ENCODE peak calls at places on chromosomes 1 and 21, in nine cellular contexts. X is fibroblast of lung, Z is OCI-LY7, E is cardiac muscle cell, K is astrocyte of the spinal cord, L is mesothelial cell of epicardium, H is A549, D is natural killer cell, U is astrocyte. N is an unnamed sample.

GRCh38 chr1:221430133-221430960 is 311.5 kb downstream of the DUSP10 start:
- DNase-seq in X (peak), Z (no peak), K (no peak), D (no peak), E (no peak), U (peak), L (no peak), H (no peak), N (no peak)

GRCh38 chr1:221801773-221802516 is 60.1 kb upstream of the DUSP10 start:
- DNase-seq in H (peak), D (no peak), E (no peak), L (no peak), Z (no peak), K (peak), U (peak), X (peak), N (no peak)

GRCh38 chr1:55993608-55994251 is 585.6 kb downstream of the PLPP3 start:
- DNase-seq in D (no peak), X (no peak), Z (no peak), K (no peak), H (no peak), U (no peak), L (no peak), E (no peak), N (no peak)

GRCh38 chr1:37808369-37809319 is 636 bp upstream of the YRDC start:
- DNase-seq in U (peak), Z (peak), K (peak), L (peak), D (peak), E (peak), X (peak), H (peak), N (peak)

GRCh38 chr1:208047476-208047934 is 136.6 kb upstream of the CD34 start:
- DNase-seq in D (no peak), L (no peak), H (no peak), K (peak), E (peak), Z (no peak), X (peak), U (peak), N (no peak)

GRCh38 chr1:172638885-172639831 is 19.7 kb upstream of the FASLG start:
- DNase-seq in Z (no peak), D (peak), H (peak), U (peak), E (peak), L (no peak), X (peak), K (peak), N (no peak)

GRCh38 chr1:180042994-180043622 is 88.5 kb downstream of the CEP350 start:
- DNase-seq in L (no peak), U (peak), H (no peak), D (no peak), E (peak), Z (no peak), X (peak), K (peak), N (no peak)

GRCh38 chr1:111770916-111771315 is 15.2 kb downstream of the DDX20 start:
- DNase-seq in E (peak), U (no peak), L (no peak), Z (no peak), X (no peak), D (no peak), K (no peak), H (no peak), N (no peak)

GRCh38 chr1:237042467-237042891 is 495 bp downstream of the RYR2 start:
- DNase-seq in K (no peak), D (no peak), U (no peak), X (peak), H (no peak), Z (no peak), E (peak), L (no peak), N (no peak)

GRCh38 chr1:59443355-59443754 is 146.5 kb downstream of the FGGY start:
- DNase-seq in L (no peak), X (peak), D (no peak), Z (no peak), E (peak), U (peak), K (peak), H (no peak), N (no peak)

GRCh38 chr1:236904874-236905741 is 99.1 kb downstream of the MT1HL1 start:
- DNase-seq in U (peak), H (peak), Z (no peak), D (no peak), X (peak), K (peak), E (peak), L (no peak), N (no peak)

GRCh38 chr21:36212513-36212780 is 55.8 kb downstream of the DOP1B start:
- DNase-seq in H (no peak), Z (no peak), L (no peak), D (no peak), E (peak), X (no peak), K (no peak), U (no peak), N (no peak)

GRCh38 chr1:92848201-92848600 is 16.4 kb downstream of the RPL5 start:
- DNase-seq in E (no peak), Z (no peak), U (no peak), X (no peak), L (no peak), K (no peak), D (no peak), H (no peak), N (no peak)

GRCh38 chr1:226292874-226293552 is 16.0 kb downstream of the LIN9 start:
- DNase-seq in Z (no peak), K (no peak), U (no peak), D (no peak), L (no peak), H (no peak), X (no peak), E (no peak), N (no peak)

GRCh38 chr1:63821650-63822049 is 47.8 kb downstream of the ROR1 start:
- DNase-seq in U (peak), D (no peak), E (peak), K (peak), X (peak), L (no peak), H (no peak), Z (no peak), N (no peak)

GRCh38 chr1:216168481-216169005 is 254.7 kb downstream of the USH2A start:
- DNase-seq in H (no peak), U (no peak), X (no peak), D (no peak), K (no peak), L (no peak), Z (no peak), E (no peak), N (no peak)

GRCh38 chr1:7538849-7539771 is 232.0 kb upstream of the VAMP3 start:
- DNase-seq in Z (no peak), E (no peak), H (no peak), D (no peak), U (no peak), L (no peak), K (no peak), X (no peak), N (no peak)

GRCh38 chr1:55217226-55217996 is 2.2 kb upstream of the USP24 start:
- DNase-seq in Z (peak), L (no peak), X (no peak), H (no peak), U (no peak), D (no peak), K (no peak), E (peak), N (no peak)

GRCh38 chr1:225980005-225980404 is 19.1 kb downstream of the SDE2 start:
- DNase-seq in L (no peak), D (no peak), U (no peak), E (no peak), H (no peak), K (no peak), Z (no peak), X (no peak), N (no peak)

GRCh38 chr1:210516675-210517459 is 188.2 kb downstream of the HHAT start:
- DNase-seq in D (no peak), X (no peak), U (no peak), H (no peak), K (no peak), E (no peak), L (no peak), Z (no peak), N (no peak)

GRCh38 chr1:17696417-17697301 is 58.5 kb upstream of the ACTL8 start:
- DNase-seq in D (no peak), E (peak), L (peak), Z (no peak), X (peak), U (peak), H (peak), K (peak), N (no peak)
- TF ChIP-seq CTCF in D (no peak), E (peak), L (peak), Z (no peak), X (peak), U (peak), H (peak), K (peak), N (no peak)

GRCh38 chr1:17572264-17572985 is 32.9 kb downstream of the ARHGEF10L start:
- DNase-seq in Z (peak), K (no peak), D (no peak), X (no peak), H (no peak), L (no peak), U (no peak), E (no peak), N (no peak)
- TF ChIP-seq CTCF in Z (peak), K (no peak), D (no peak), X (peak), H (no peak), L (peak), U (no peak), E (no peak), N (peak)

GRCh38 chr1:46652321-46653100 is 15.7 kb downstream of the ATPAF1 start:
- DNase-seq in K (no peak), Z (no peak), X (no peak), E (no peak), H (no peak), U (no peak), L (no peak), D (no peak), N (no peak)

GRCh38 chr1:46653405-46653853 is 14.7 kb downstream of the ATPAF1 start:
- DNase-seq in Z (no peak), U (peak), E (peak), L (no peak), X (peak), D (no peak), K (peak), H (no peak), N (no peak)

GRCh38 chr1:46655848-46656247 is 12.3 kb downstream of the ATPAF1 start:
- DNase-seq in H (no peak), U (no peak), K (no peak), L (no peak), D (no peak), E (no peak), X (no peak), Z (no peak), N (no peak)

GRCh38 chr1:46656643-46657042 is 11.5 kb downstream of the ATPAF1 start:
- DNase-seq in H (no peak), D (no peak), L (no peak), X (no peak), Z (no peak), K (no peak), E (no peak), U (no peak), N (no peak)

GRCh38 chr1:46654012-46654411 is 14.2 kb downstream of the ATPAF1 start:
- DNase-seq in Z (no peak), L (no peak), X (no peak), H (no peak), U (no peak), D (no peak), K (no peak), E (no peak), N (no peak)
- TF ChIP-seq CTCF in Z (no peak), L (no peak), X (no peak), H (no peak), U (no peak), D (no peak), K (no peak), E (no peak), N (no peak)

GRCh38 chr1:186235696-186236095 is 139.4 kb downstream of the TPR start:
- DNase-seq in L (no peak), H (no peak), X (no peak), E (no peak), D (no peak), K (no peak), Z (no peak), U (no peak), N (no peak)
- TF ChIP-seq CTCF in L (no peak), H (no peak), X (no peak), E (no peak), D (no peak), K (no peak), Z (no peak), U (no peak), N (no peak)

GRCh38 chr1:156924478-156925153 is 4.2 kb downstream of the LRRC71 start:
- DNase-seq in L (no peak), Z (no peak), D (no peak), K (no peak), H (no peak), X (no peak), E (no peak), U (no peak), N (no peak)

GRCh38 chr1:156925154-156926010 is 5.0 kb downstream of the LRRC71 start:
- DNase-seq in D (no peak), E (no peak), H (no peak), K (no peak), U (no peak), X (no peak), L (no peak), Z (no peak), N (no peak)

GRCh38 chr1:156921053-156921529 is 659 bp downstream of the LRRC71 start:
- DNase-seq in X (no peak), E (no peak), K (no peak), L (no peak), Z (no peak), U (no peak), H (no peak), D (no peak), N (no peak)

GRCh38 chr1:156923565-156924477 is 3.4 kb downstream of the LRRC71 start:
- DNase-seq in K (no peak), H (no peak), D (no peak), Z (no peak), L (no peak), E (no peak), U (no peak), X (no peak), N (no peak)

DNA sequence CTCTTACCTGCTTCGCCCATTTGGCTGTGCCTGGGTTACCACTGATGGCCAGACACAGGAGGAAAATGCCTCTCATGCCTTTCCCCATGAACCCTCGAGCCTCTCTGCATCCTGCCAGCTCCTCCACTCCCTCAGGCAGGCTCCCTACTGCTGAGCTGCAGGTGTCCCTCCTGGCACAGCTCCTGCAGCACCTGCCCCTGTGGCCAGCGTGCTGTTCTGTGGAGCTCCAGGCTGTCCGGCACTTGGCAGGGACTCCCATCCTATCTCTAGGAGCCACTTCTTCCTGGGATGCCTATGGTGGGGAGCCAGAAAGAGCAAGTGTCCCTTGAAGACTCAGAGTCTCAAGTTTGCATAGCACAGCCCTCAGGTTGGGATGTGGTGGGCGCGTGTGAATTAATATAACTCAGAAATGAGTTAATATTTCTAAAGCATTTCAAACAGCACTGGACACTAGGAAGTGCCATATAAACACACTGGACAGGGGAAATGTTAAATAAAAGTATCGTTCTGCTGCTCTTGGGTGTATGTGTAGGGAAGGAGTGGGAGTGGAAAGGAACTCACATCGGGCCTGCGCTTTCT is 2.6 kb downstream of the LRRC71 start:
- DNase-seq in H (no peak), X (no peak), E (no peak), L (no peak), U (no peak), K (no peak), D (no peak), Z (no peak), N (no peak)
- TF ChIP-seq CTCF in H (no peak), X (no peak), E (no peak), L (no peak), U (no peak), K (no peak), D (no peak), Z (no peak), N (no peak)

DNA sequence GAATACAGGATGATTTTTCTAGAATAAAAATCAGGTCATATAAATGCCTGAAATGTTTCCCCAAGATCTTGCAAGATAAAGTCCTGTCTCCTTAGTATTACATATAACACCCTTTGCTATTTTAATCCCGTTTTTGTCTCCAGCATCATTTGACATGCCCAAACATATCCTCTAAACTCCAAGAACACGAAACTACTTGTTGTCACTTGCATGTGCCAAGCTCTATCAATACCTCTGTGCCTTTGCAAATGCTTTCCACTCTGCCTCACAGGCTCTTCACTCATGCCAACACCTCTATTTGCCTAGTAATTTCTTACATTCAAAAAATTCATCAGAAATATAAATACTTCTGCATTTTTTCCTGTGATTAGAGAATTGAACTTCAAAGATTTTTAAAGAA is 37.9 kb downstream of the LRRIQ3 start:
- DNase-seq in D (no peak), U (no peak), X (no peak), H (no peak), Z (no peak), E (no peak), K (no peak), L (no peak), N (no peak)
- TF ChIP-seq CTCF in D (no peak), U (no peak), X (no peak), H (no peak), Z (no peak), E (no peak), K (no peak), L (no peak), N (no peak)

DNA sequence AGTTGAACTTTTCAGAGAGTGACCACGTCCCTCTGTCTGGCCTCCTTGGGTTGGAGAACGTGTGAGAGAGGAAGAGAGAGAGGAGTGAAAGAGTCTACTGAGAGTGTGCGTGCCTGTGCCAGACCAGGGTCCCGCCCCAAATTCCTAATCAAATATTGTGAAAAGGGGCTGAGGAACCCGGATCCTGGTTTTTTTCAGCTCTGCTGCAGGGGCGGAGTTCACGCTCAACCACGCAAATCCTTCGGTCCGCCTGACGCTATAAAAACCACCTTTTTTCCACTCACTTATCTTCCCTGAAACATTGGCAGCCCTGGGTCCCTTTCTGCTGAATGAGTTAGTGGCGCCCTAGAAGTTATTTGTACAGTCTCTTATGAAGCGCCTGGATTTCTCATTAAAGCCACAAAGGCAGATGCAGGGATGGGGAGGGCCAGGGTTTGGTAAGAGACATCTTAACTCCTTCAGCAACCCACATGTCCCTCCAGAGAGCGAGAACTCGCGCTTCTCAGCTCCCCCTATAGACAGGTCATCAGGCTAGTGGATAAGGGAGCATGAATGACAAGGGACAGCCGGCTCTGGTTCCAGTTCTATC is at the start of gene FMOD:
- DNase-seq in L (no peak), Z (peak), U (peak), E (peak), X (peak), D (no peak), H (no peak), K (no peak), N (no peak)
- TF ChIP-seq CTCF in L (no peak), Z (peak), U (no peak), E (peak), X (peak), D (no peak), H (no peak), K (peak), N (no peak)

GRCh38 chr21:44616591-44616926 is 4.7 kb downstream of the KRTAP10-8 start:
- DNase-seq in L (no peak), U (no peak), D (no peak), K (no peak), E (no peak), Z (no peak), X (no peak), H (no peak), N (no peak)

GRCh38 chr21:44619886-44620285 is 7.0 kb upstream of the KRTAP10-9 start:
- DNase-seq in Z (no peak), L (no peak), U (no peak), D (no peak), H (no peak), K (no peak), E (no peak), X (no peak), N (no peak)

GRCh38 chr21:44618909-44619308 is 7.0 kb downstream of the KRTAP10-8 start:
- DNase-seq in E (no peak), H (no peak), K (no peak), D (no peak), Z (peak), X (no peak), L (no peak), U (no peak), N (no peak)

GRCh38 chr21:44617071-44617501 is 5.2 kb downstream of the KRTAP10-8 start:
- DNase-seq in U (no peak), X (no peak), E (no peak), K (no peak), L (no peak), H (no peak), D (no peak), Z (no peak), N (no peak)

GRCh38 chr21:44618504-44618903 is 6.6 kb downstream of the KRTAP10-8 start:
- DNase-seq in L (no peak), H (peak), D (no peak), K (no peak), E (peak), Z (peak), U (peak), X (peak), N (no peak)
- TF ChIP-seq CTCF in L (no peak), H (no peak), D (no peak), K (peak), E (no peak), Z (no peak), U (no peak), X (no peak), N (peak)

GRCh38 chr1:9010781-9011323 is 15.4 kb downstream of the SLC2A7 start:
- DNase-seq in U (no peak), X (no peak), H (no peak), D (no peak), L (no peak), K (no peak), Z (peak), E (no peak), N (peak)

GRCh38 chr1:9008236-9008635 is 18.0 kb downstream of the SLC2A7 start:
- DNase-seq in H (no peak), D (no peak), E (no peak), K (no peak), U (no peak), X (no peak), Z (peak), L (no peak), N (no peak)

GRCh38 chr1:9013824-9014223 is 12.4 kb downstream of the SLC2A7 start:
- DNase-seq in L (no peak), E (no peak), X (no peak), Z (no peak), D (no peak), U (no peak), H (no peak), K (no peak), N (no peak)

GRCh38 chr1:9006956-9007615 is 19.1 kb downstream of the SLC2A7 start:
- DNase-seq in E (no peak), K (no peak), U (no peak), X (no peak), D (no peak), Z (no peak), L (no peak), H (no peak), N (no peak)

GRCh38 chr1:9009438-9010366 is 16.5 kb downstream of the SLC2A7 start:
- DNase-seq in U (no peak), H (peak), X (peak), L (no peak), E (peak), D (no peak), K (peak), Z (peak), N (peak)
- TF ChIP-seq CTCF in U (no peak), H (no peak), X (peak), L (peak), E (peak), D (no peak), K (peak), Z (peak), N (peak)